ENCODE peak calls at places on chromosomes 5 and 9, in five cellular contexts. One of them, this sample, is unnamed.
A peak's percentile ranks its signal among the peaks of the same experiment; 100 is the strongest.

GRCh38 chr5:140202078-140202477 is 27.1 kb downstream of the CYSTM1 start:
- DNase-seq in endothelial cell: no peak
- DNase-seq in AG08396: no peak
- DNase-seq in NB4: no peak
- DNase-seq in CD4-positive, alpha-beta memory T cell: no peak
- DNase-seq in this sample: no peak

GRCh38 chr5:58490397-58491072 is 700 bp upstream of the GAPT start:
- DNase-seq in AG08396: no peak
- DNase-seq in NB4: peak; percentile 70
- DNase-seq in CD4-positive, alpha-beta memory T cell: no peak
- DNase-seq in endothelial cell: no peak
- DNase-seq in this sample: peak; percentile 84

GRCh38 chr5:139004374-139005307 is 129.5 kb upstream of the LRRTM2 start:
- DNase-seq in CD4-positive, alpha-beta memory T cell: no peak
- DNase-seq in endothelial cell: no peak
- DNase-seq in NB4: no peak
- DNase-seq in AG08396: no peak
- DNase-seq in this sample: no peak

GRCh38 chr9:28206280-28206679 is 633.0 kb upstream of the C9orf72 start:
- DNase-seq in CD4-positive, alpha-beta memory T cell: no peak
- DNase-seq in endothelial cell: no peak
- DNase-seq in AG08396: no peak
- DNase-seq in NB4: no peak
- DNase-seq in this sample: no peak

GRCh38 chr9:96856363-96857286 is 2.3 kb upstream of the ZNF782 start:
- DNase-seq in AG08396: peak; percentile 66
- DNase-seq in CD4-positive, alpha-beta memory T cell: peak; percentile 67
- DNase-seq in NB4: peak; percentile 73
- DNase-seq in endothelial cell: peak; percentile 74
- DNase-seq in this sample: peak; percentile 62

GRCh38 chr9:676780-677458 is 164.6 kb upstream of the DMRT1 start:
- DNase-seq in NB4: no peak
- DNase-seq in endothelial cell: no peak
- DNase-seq in CD4-positive, alpha-beta memory T cell: no peak
- DNase-seq in AG08396: no peak
- DNase-seq in this sample: no peak

GRCh38 chr5:67090593-67090992 is 106.0 kb downstream of the CD180 start:
- DNase-seq in AG08396: no peak
- DNase-seq in NB4: no peak
- DNase-seq in endothelial cell: no peak
- DNase-seq in CD4-positive, alpha-beta memory T cell: no peak
- DNase-seq in this sample: no peak

GRCh38 chr9:134328841-134329575 is 2.8 kb downstream of the RXRA start:
- DNase-seq in CD4-positive, alpha-beta memory T cell: no peak
- DNase-seq in endothelial cell: no peak
- DNase-seq in AG08396: peak; percentile 79
- DNase-seq in NB4: no peak
- DNase-seq in this sample: no peak

GRCh38 chr5:172567843-172568242 is 73.2 kb upstream of the NEURL1B start:
- DNase-seq in endothelial cell: no peak
- DNase-seq in NB4: no peak
- DNase-seq in CD4-positive, alpha-beta memory T cell: no peak
- DNase-seq in AG08396: no peak
- DNase-seq in this sample: no peak

GRCh38 chr9:135604437-135605237 is 34.7 kb downstream of the GLT6D1 start:
- DNase-seq in NB4: no peak
- DNase-seq in endothelial cell: no peak
- DNase-seq in AG08396: no peak
- DNase-seq in CD4-positive, alpha-beta memory T cell: no peak
- DNase-seq in this sample: no peak

GRCh38 chr9:135608294-135608998 is 30.9 kb downstream of the GLT6D1 start:
- DNase-seq in NB4: no peak
- DNase-seq in AG08396: no peak
- DNase-seq in endothelial cell: no peak
- DNase-seq in CD4-positive, alpha-beta memory T cell: no peak
- DNase-seq in this sample: no peak

GRCh38 chr9:34484678-34485077 is 26.1 kb downstream of the DNAI1 start:
- DNase-seq in endothelial cell: no peak
- DNase-seq in CD4-positive, alpha-beta memory T cell: no peak
- DNase-seq in NB4: no peak
- DNase-seq in AG08396: no peak
- DNase-seq in this sample: no peak

GRCh38 chr5:170333161-170333909 is 35.8 kb upstream of the LCP2 start:
- DNase-seq in CD4-positive, alpha-beta memory T cell: peak; percentile 61
- DNase-seq in NB4: peak; percentile 93
- DNase-seq in endothelial cell: no peak
- DNase-seq in AG08396: no peak
- DNase-seq in this sample: peak; percentile 98

GRCh38 chr5:138948391-138949222 is 73.5 kb upstream of the LRRTM2 start:
- DNase-seq in CD4-positive, alpha-beta memory T cell: no peak
- DNase-seq in endothelial cell: no peak
- DNase-seq in AG08396: no peak
- DNase-seq in NB4: no peak
- DNase-seq in this sample: no peak

GRCh38 chr9:113737414-113738271 is 138.5 kb upstream of the ZNF618 start:
- DNase-seq in CD4-positive, alpha-beta memory T cell: peak; percentile 20
- DNase-seq in AG08396: peak; percentile 42
- DNase-seq in NB4: peak; percentile 67
- DNase-seq in endothelial cell: peak; percentile 74
- DNase-seq in this sample: peak; percentile 22

GRCh38 chr5:58410441-58410840 is 49.4 kb downstream of the PLK2 start:
- DNase-seq in CD4-positive, alpha-beta memory T cell: no peak
- DNase-seq in NB4: peak; percentile 40
- DNase-seq in endothelial cell: no peak
- DNase-seq in AG08396: peak; percentile 46
- DNase-seq in this sample: peak; percentile 3

GRCh38 chr5:116864157-116864837 is 289.7 kb upstream of the SEMA6A start:
- DNase-seq in endothelial cell: peak; percentile 31
- DNase-seq in CD4-positive, alpha-beta memory T cell: no peak
- DNase-seq in AG08396: no peak
- DNase-seq in NB4: peak; percentile 27
- DNase-seq in this sample: no peak

GRCh38 chr5:142095651-142096330 is 12.8 kb upstream of the NDFIP1 start:
- DNase-seq in endothelial cell: no peak
- DNase-seq in AG08396: no peak
- DNase-seq in CD4-positive, alpha-beta memory T cell: peak; percentile 89
- DNase-seq in NB4: peak; percentile 31
- DNase-seq in this sample: no peak

GRCh38 chr5:54663876-54664275 is 146.3 kb downstream of the SNX18 start:
- DNase-seq in endothelial cell: no peak
- DNase-seq in CD4-positive, alpha-beta memory T cell: no peak
- DNase-seq in AG08396: peak; percentile 72
- DNase-seq in NB4: peak; percentile 11
- DNase-seq in this sample: no peak

GRCh38 chr9:91500509-91501011 is 76.9 kb upstream of the NFIL3 start:
- DNase-seq in endothelial cell: no peak
- DNase-seq in CD4-positive, alpha-beta memory T cell: no peak
- DNase-seq in NB4: no peak
- DNase-seq in AG08396: peak; percentile 61
- DNase-seq in this sample: no peak

GRCh38 chr9:127066775-127067111 is 55.7 kb downstream of the ANGPTL2 start:
- DNase-seq in endothelial cell: no peak
- DNase-seq in CD4-positive, alpha-beta memory T cell: no peak
- DNase-seq in NB4: peak; percentile 75
- DNase-seq in AG08396: no peak
- DNase-seq in this sample: peak; percentile 36

GRCh38 chr9:134869554-134870310 is 10.9 kb upstream of the FCN2 start:
- DNase-seq in endothelial cell: no peak
- DNase-seq in CD4-positive, alpha-beta memory T cell: no peak
- DNase-seq in NB4: no peak
- DNase-seq in AG08396: no peak
- DNase-seq in this sample: no peak

This sample was measured in AML-193.